ENCODE peak calls at places on chromosomes 6 and 20, in four cellular contexts. Z, B, D and E are unnamed samples. For H3K4me1 and H3K36me3, the result is how much of the 10 kb centered on the place peaks cover.

GRCh38 chr20:32474967-32475819 is 109.9 kb downstream of the NOL4L start:
- DNase-seq in Z (peak), D (peak), B (peak), E (peak)

GRCh38 chr6:57283096-57283495 is 34.3 kb upstream of the PRIM2 start:
- DNase-seq in D (no peak), Z (no peak), B (no peak), E (no peak)

GRCh38 chr6:29627762-29628418 is 5.1 kb downstream of the GABBR1 start:
- DNase-seq in B (peak), Z (peak), D (peak), E (no peak)

GRCh38 chr6:166779381-166779780 is 152.3 kb upstream of the RPS6KA2 start:
- DNase-seq in Z (no peak), B (no peak), D (peak), E (no peak)

GRCh38 chr6:134894800-134895199 is 55.1 kb downstream of the ALDH8A1 start:
- DNase-seq in Z (no peak), B (no peak), D (no peak), E (no peak)

GRCh38 chr6:132797975-132798819 is at the start of gene SLC18B1:
- DNase-seq in Z (peak), B (peak), D (peak), E (no peak)

GRCh38 chr20:58228484-58229197 is at the start of gene ANKRD60:
- DNase-seq in B (peak), D (no peak), Z (peak), E (no peak)

GRCh38 chr6:26087284-26088115 is at the start of gene HFE:
- DNase-seq in D (peak), B (peak), Z (no peak), E (no peak)

GRCh38 chr6:91304506-91304905 is 717.6 kb upstream of the MAP3K7 start:
- DNase-seq in B (no peak), D (no peak), Z (no peak), E (no peak)

GRCh38 chr6:84597238-84597875 is 167.0 kb downstream of the TBX18 start:
- DNase-seq in B (no peak), Z (no peak), D (no peak), E (no peak)

GRCh38 chr6:87151786-87152527 is 3.4 kb upstream of the ZNF292 start:
- DNase-seq in D (peak), B (peak), Z (peak), E (no peak)

GRCh38 chr6:133743621-133744020 is 145.3 kb upstream of the TCF21 start:
- DNase-seq in Z (no peak), B (no peak), D (no peak), E (no peak)

GRCh38 chr20:1793821-1794220 is 101.4 kb upstream of the SIRPA start:
- DNase-seq in Z (no peak), D (no peak), B (no peak), E (no peak)

GRCh38 chr6:15483060-15483459 is 179.8 kb downstream of the DTNBP1 start:
- DNase-seq in D (no peak), B (peak), Z (no peak), E (no peak)

GRCh38 chr6:21952367-21952766 is 344.5 kb downstream of the PRL start:
- DNase-seq in D (no peak), B (no peak), Z (no peak), E (no peak)

GRCh38 chr6:3427740-3428085 is 29.1 kb downstream of the SLC22A23 start:
- DNase-seq in B (peak), Z (no peak), D (peak), E (no peak)

GRCh38 chr6:159693894-159694545 is 979 bp upstream of the SOD2 start:
- DNase-seq in Z (no peak), D (peak), B (peak), E (no peak)

GRCh38 chr6:82410151-82410621 is 46.6 kb downstream of the TPBG start:
- DNase-seq in B (peak), Z (no peak), D (no peak), E (no peak)

GRCh38 chr6:126721581-126722145 is 381.7 kb downstream of the CENPW start:
- DNase-seq in B (peak), D (no peak), Z (no peak), E (peak)

GRCh38 chr6:166041277-166041676 is 126.4 kb downstream of the TBXT start:
- DNase-seq in B (no peak), D (no peak), Z (no peak), E (no peak)

GRCh38 chr20:59253779-59254319 is 46.6 kb upstream of the EDN3 start:
- DNase-seq in D (no peak), B (no peak), Z (no peak), E (no peak)

GRCh38 chr6:42045538-42046460 is 4.5 kb upstream of the TAF8 start:
- DNase-seq in D (peak), B (peak), Z (no peak), E (peak)

GRCh38 chr6:42041131-42042055 is 8.9 kb upstream of the TAF8 start:
- DNase-seq in D (no peak), B (no peak), Z (no peak), E (no peak)

GRCh38 chr6:42046491-42047219 is 3.7 kb upstream of the TAF8 start:
- DNase-seq in B (peak), Z (no peak), D (peak), E (no peak)

GRCh38 chr6:42042108-42042507 is 8.2 kb upstream of the TAF8 start:
- DNase-seq in B (no peak), Z (no peak), D (no peak), E (no peak)

GRCh38 chr6:42043787-42044475 is 6.4 kb upstream of the TAF8 start:
- DNase-seq in B (peak), D (peak), Z (peak), E (peak)
- H3K4me1 ChIP-seq in B (under half), D (under half), Z (under half), E (under half)

GRCh38 chr6:136592930-136593673 is 42.9 kb upstream of the MAP7 start:
- DNase-seq in B (peak), Z (no peak), D (no peak), E (no peak)
- H3K36me3 ChIP-seq in B (under half), Z (under half), D (under half), E (under half)

DNA sequence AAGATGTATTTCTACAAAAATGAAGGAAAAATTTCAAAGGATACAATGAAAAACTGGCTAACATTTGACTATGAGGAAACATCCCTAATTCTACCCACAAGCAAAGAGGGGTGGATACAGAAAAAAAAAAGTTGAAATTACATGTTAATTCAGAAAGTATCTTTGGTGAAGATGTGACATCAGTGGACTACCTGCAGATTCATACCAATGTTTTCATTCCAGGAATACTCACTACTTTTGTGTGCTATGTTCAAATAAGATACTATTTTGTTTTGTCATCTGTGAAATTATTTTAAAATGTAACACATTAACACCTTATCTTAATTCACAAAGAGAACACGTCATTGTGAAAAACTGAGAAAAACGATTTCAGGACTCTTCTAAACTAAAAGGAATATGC is 159.3 kb upstream of the SHLD1 start:
- DNase-seq in B (no peak), Z (no peak), D (no peak), E (no peak)
- H3K4me3 ChIP-seq in B (no peak), Z (no peak), D (no peak), E (no peak)

GRCh38 chr6:35294308-35294945 is 3.2 kb upstream of the DEF6 start:
- DNase-seq in B (peak), Z (peak), D (peak), E (no peak)
- H3K4me1 ChIP-seq in B (under half), Z (under half), D (under half), E (under half)

DNA sequence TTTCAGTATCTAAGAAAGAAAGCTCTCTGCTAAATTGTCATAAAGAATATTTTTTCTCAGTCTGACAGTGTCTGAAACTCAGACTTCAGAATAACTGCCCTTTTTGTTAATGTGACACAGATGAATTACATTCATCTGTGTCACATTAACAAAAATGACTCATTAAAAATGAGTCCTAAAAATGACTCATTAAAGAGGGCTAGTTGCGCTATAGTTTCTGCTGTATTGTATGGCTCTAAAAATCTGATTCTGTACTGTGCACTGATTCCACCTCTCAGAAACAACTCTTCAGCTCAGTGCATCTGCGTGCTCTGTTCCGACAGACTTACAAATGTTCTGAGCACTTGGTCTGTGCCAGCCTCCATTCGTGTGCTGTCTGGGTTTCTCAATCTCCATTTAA is 15.0 kb downstream of the RNF114 start:
- DNase-seq in D (no peak), B (peak), Z (no peak), E (no peak)
- H3K36me3 ChIP-seq in D (under half), B (under half), Z (under half), E (under half)

GRCh38 chr6:41332842-41333736 is 2.3 kb upstream of the NCR2 start:
- DNase-seq in D (peak), Z (no peak), B (no peak), E (no peak)

GRCh38 chr6:41335943-41336342 is 535 bp downstream of the NCR2 start:
- DNase-seq in Z (no peak), B (no peak), D (no peak), E (no peak)

GRCh38 chr6:41335296-41335695 is at the start of gene NCR2:
- DNase-seq in Z (no peak), B (no peak), D (no peak), E (no peak)

GRCh38 chr6:41336824-41337223 is 1.4 kb downstream of the NCR2 start:
- DNase-seq in Z (no peak), B (no peak), D (no peak), E (no peak)

GRCh38 chr6:41334482-41335023 is 855 bp upstream of the NCR2 start:
- DNase-seq in Z (no peak), D (peak), B (peak), E (no peak)
- H3K4me3 ChIP-seq in Z (no peak), D (no peak), B (no peak), E (no peak)

DNA sequence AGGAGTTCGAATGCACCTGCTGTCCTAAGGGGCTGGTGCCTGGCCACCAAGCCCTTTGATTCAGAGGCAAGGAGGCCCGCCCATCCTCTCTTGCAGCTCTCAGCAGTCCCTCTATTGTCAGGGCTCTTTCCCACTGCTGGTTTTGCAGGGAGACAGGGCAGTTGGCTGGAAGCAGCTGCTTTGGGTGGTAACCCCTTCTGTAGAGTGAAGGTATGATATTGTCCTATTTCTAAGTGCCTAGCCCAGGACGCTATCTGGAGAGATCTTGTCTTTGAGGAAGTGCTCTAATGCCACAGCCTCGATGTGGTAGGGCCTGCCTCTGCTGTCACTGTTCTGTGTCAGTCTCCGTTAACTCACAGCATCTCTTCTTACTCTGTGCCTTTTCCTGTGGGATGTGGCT is 5.6 kb downstream of the PLCG1 start:
- DNase-seq in B (no peak), Z (no peak), D (no peak), E (no peak)
- H3K4me1 ChIP-seq in B (under half), Z (under half), D (under half), E (under half)

DNA sequence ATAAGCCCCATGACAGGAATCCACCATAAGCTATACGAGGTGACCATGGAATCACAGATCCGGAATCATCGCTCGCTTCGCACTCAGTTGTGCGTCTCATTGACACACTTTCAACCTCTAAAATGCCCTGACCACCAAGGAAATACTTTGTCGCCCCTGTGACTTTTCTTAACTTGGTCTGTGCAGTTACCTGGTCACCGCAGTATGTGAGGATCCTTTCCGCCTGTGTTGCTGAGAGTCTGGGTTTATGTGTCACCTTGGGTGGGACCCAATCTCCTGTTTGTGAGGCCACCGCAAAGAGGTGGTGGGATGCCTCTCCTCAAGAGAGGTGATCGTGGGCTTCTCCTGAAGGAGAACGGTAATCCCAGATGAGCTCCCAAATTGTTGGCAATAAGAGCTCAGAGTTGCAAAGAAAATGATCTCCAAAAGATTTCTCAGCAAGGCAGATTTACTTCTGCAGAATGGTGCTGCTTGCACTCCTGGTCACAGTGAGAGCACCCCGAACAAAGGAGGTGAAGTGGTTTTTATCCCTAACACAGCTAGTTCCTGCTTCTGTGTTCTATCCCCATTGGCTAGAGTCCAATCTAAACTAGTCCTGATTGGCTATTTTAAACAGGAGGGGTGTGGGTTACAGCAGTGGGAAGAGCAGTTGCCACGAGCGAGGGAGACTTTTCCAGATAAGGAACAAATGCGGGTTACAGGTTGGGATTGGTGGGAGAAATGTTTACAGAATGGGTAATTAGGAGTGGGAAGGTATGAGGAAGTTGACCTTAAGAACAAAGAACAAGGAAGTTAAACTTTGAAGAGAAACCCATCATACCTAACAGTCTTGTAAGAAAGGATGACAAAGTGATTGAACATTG is 9.1 kb upstream of the ZNFX1 start:
- DNase-seq in D (no peak), B (peak), Z (no peak), E (no peak)
- H3K36me3 ChIP-seq in D (under half), B (half or more), Z (half or more), E (half or more)